ENCODE peak calls at places on chromosome 11, in eight cellular contexts. S is activated CD4-positive, CD25-positive, alpha-beta regulatory T cell; Y is stimulated activated CD4-positive, alpha-beta T cell treated with anti-CD3 and anti-CD28 coated beads, TNF-alpha, amount 100 ng/mL, for 1 hour; I is skeletal muscle cell; Z is PC-3; H is HFFc6; E is activated CD8-positive, alpha-beta memory T cell treated with anti-CD3 and anti-CD28 coated beads, Interleukin-2, amount 10 ng/mL, durations not matched to agents 7 days and 5 days; X is ELR. N is an unnamed sample.

GRCh38 chr11:111737180-111737876 is 28.9 kb downstream of the PPP2R1B start:
- DNase-seq in X (no peak), Z (no peak), E (no peak), S (no peak), Y (no peak), H (no peak), I (no peak), N (no peak)

GRCh38 chr11:58625086-58625485 is 2.6 kb downstream of the CNTF start:
- DNase-seq in E (no peak), Z (no peak), X (peak), H (no peak), Y (no peak), S (no peak), I (no peak), N (no peak)

GRCh38 chr11:111777094-111778046 is 11.2 kb upstream of the PPP2R1B start:
- DNase-seq in Z (peak), Y (no peak), H (peak), S (no peak), X (peak), I (no peak), E (peak), N (no peak)

GRCh38 chr11:129455756-129456436 is 80.2 kb downstream of the BARX2 start:
- DNase-seq in Y (no peak), E (no peak), X (no peak), S (no peak), Z (no peak), H (no peak), I (no peak), N (no peak)

GRCh38 chr11:74018331-74019005 is 9.6 kb upstream of the UCP3 start:
- DNase-seq in H (peak), Y (no peak), X (peak), S (no peak), I (peak), E (no peak), Z (peak), N (peak)

GRCh38 chr11:103552086-103552485 is 442.9 kb downstream of the DYNC2H1 start:
- DNase-seq in I (no peak), Z (no peak), Y (no peak), S (no peak), H (no peak), X (no peak), E (no peak), N (no peak)

GRCh38 chr11:86781546-86781945 is 18.8 kb upstream of the PRSS23 start:
- DNase-seq in Z (no peak), I (no peak), E (no peak), Y (no peak), H (no peak), X (no peak), S (no peak), N (no peak)

GRCh38 chr11:126927628-126928027 is 72.9 kb downstream of the KIRREL3 start:
- DNase-seq in Y (no peak), E (no peak), I (no peak), Z (no peak), S (no peak), H (no peak), X (no peak), N (peak)

GRCh38 chr11:83037877-83038276 is 33.8 kb downstream of the RAB30 start:
- DNase-seq in Z (no peak), I (no peak), E (no peak), Y (no peak), X (no peak), S (no peak), H (peak), N (no peak)

GRCh38 chr11:94851864-94852581 is 83.9 kb downstream of the AMOTL1 start:
- DNase-seq in S (no peak), Z (peak), E (no peak), I (no peak), X (no peak), Y (no peak), H (no peak), N (no peak)

GRCh38 chr11:16777576-16777975 is 39.1 kb downstream of the C11orf58 start:
- DNase-seq in X (no peak), Y (no peak), S (no peak), H (no peak), I (no peak), Z (no peak), E (no peak), N (no peak)

GRCh38 chr11:57649826-57650738 is at the start of gene YPEL4:
- DNase-seq in H (peak), S (peak), Y (peak), X (peak), Z (peak), I (peak), E (peak), N (peak)

GRCh38 chr11:46674463-46675287 is 25.7 kb downstream of the ARHGAP1 start:
- DNase-seq in I (no peak), X (no peak), H (no peak), E (peak), S (no peak), Z (no peak), Y (no peak), N (no peak)

GRCh38 chr11:2378527-2379210 is 1.6 kb downstream of the CD81 start:
- DNase-seq in S (no peak), I (no peak), X (peak), H (peak), Z (no peak), Y (no peak), E (no peak), N (peak)

GRCh38 chr11:27553186-27553585 is 46.6 kb upstream of the LIN7C start:
- DNase-seq in S (no peak), H (no peak), X (no peak), Z (no peak), E (no peak), Y (no peak), I (no peak), N (no peak)

GRCh38 chr11:116844722-116845121 is 7.3 kb upstream of the APOA1 start:
- DNase-seq in E (no peak), Y (no peak), S (no peak), X (no peak), H (no peak), Z (no peak), I (no peak), N (no peak)

GRCh38 chr11:118156531-118157185 is 4.0 kb upstream of the SCN4B start:
- DNase-seq in E (peak), H (no peak), Y (no peak), Z (peak), S (no peak), I (no peak), X (peak), N (no peak)

GRCh38 chr11:68682531-68682931 is 1.8 kb upstream of the GAL start:
- DNase-seq in E (no peak), H (no peak), S (no peak), Y (no peak), I (no peak), Z (no peak), X (no peak), N (no peak)

GRCh38 chr11:94883878-94884277 is 89.5 kb downstream of the CWC15 start:
- DNase-seq in S (no peak), X (no peak), E (no peak), Z (no peak), Y (no peak), H (no peak), I (no peak), N (no peak)

GRCh38 chr11:108985611-108986279 is 320.9 kb downstream of the DDX10 start:
- DNase-seq in Z (peak), X (peak), H (peak), E (no peak), Y (no peak), I (peak), S (no peak), N (no peak)

GRCh38 chr11:12868315-12869073 is 140.6 kb upstream of the RASSF10 start:
- DNase-seq in E (no peak), Y (no peak), S (no peak), H (peak), I (no peak), Z (peak), X (peak), N (no peak)

GRCh38 chr11:37533830-37534229 is 935.8 kb upstream of the RAG2 start:
- DNase-seq in I (no peak), Y (no peak), Z (no peak), S (no peak), E (no peak), H (no peak), X (peak), N (no peak)

GRCh38 chr11:44595964-44596381 is 30.5 kb downstream of the CD82 start:
- DNase-seq in Z (no peak), E (no peak), H (no peak), S (no peak), X (no peak), I (no peak), Y (no peak), N (no peak)

GRCh38 chr11:33329705-33330329 is 72.6 kb downstream of the HIPK3 start:
- DNase-seq in E (peak), S (no peak), X (peak), I (peak), Y (no peak), Z (peak), H (peak), N (no peak)

GRCh38 chr11:132126973-132127900 is 756.8 kb downstream of the NTM start:
- DNase-seq in Z (peak), I (peak), E (no peak), X (peak), S (no peak), H (peak), Y (no peak), N (no peak)

GRCh38 chr11:75439026-75439425 is 6.0 kb upstream of the KLHL35 start:
- DNase-seq in Y (no peak), H (no peak), S (no peak), X (no peak), E (no peak), I (no peak), Z (no peak), N (no peak)

GRCh38 chr11:19723572-19724342 is 11.1 kb downstream of the NAV2 start:
- DNase-seq in E (peak), H (peak), S (no peak), X (peak), I (no peak), Y (no peak), Z (peak), N (peak)

GRCh38 chr11:48154162-48154561 is 62.4 kb upstream of the OR4B1 start:
- DNase-seq in Z (peak), E (no peak), I (no peak), H (peak), Y (no peak), X (peak), S (no peak), N (no peak)

GRCh38 chr11:659532-660085 is 22.5 kb downstream of the DRD4 start:
- DNase-seq in I (no peak), Z (no peak), H (no peak), X (no peak), S (no peak), E (no peak), Y (no peak), N (no peak)

GRCh38 chr11:133082851-133083488 is 449.3 kb downstream of the OPCML start:
- DNase-seq in H (peak), Z (no peak), X (peak), Y (peak), E (peak), I (no peak), S (no peak), N (peak)

GRCh38 chr11:5591613-5592012 is 4.8 kb upstream of the TRIM6 start:
- DNase-seq in Y (no peak), E (no peak), S (no peak), H (no peak), Z (no peak), I (no peak), X (no peak), N (no peak)

GRCh38 chr11:74926304-74927030 is 22.4 kb downstream of the XRRA1 start:
- DNase-seq in I (peak), Z (peak), X (peak), H (peak), S (no peak), Y (no peak), E (peak), N (no peak)

GRCh38 chr11:119144825-119145476 is 3.9 kb upstream of the ABCG4 start:
- DNase-seq in E (peak), Z (peak), I (peak), X (peak), Y (no peak), H (peak), S (no peak), N (peak)

GRCh38 chr11:79150320-79150719 is 290.5 kb downstream of the TENM4 start:
- DNase-seq in E (no peak), Y (no peak), I (no peak), S (no peak), H (no peak), X (no peak), Z (no peak), N (no peak)

GRCh38 chr11:15905815-15906214 is 450.5 kb downstream of the SOX6 start:
- DNase-seq in Y (no peak), S (no peak), H (no peak), Z (no peak), E (no peak), I (no peak), X (no peak), N (no peak)